ENCODE peak calls at places on chromosomes 4 and X, in five cellular contexts. X is neural progenitor cell, Q is GM23248, S is HepG2, G is H9. V is an unnamed sample.
A peak's percentile ranks its signal among the peaks of the same experiment; 100 is the strongest.

GRCh38 chrX:113512700-113513395 is 672.2 kb upstream of the AMOT start:
- DNase-seq in S (no peak), G (no peak), X (no peak), Q (peak; percentile 61), V (no peak)

GRCh38 chrX:43717161-43717560 is 61.1 kb downstream of the MAOA start:
- DNase-seq in S (no peak), X (no peak), Q (no peak), G (no peak), V (no peak)

GRCh38 chr4:6125103-6125651 is 75.2 kb downstream of the JAKMIP1 start:
- DNase-seq in S (no peak), G (peak; percentile 22), Q (no peak), X (no peak), V (no peak)

GRCh38 chrX:11423362-11423818 is 130.2 kb downstream of the AMELX start:
- DNase-seq in X (no peak), G (no peak), S (no peak), Q (peak; percentile 64), V (no peak)

GRCh38 chr4:161101881-161102280 is 1061.9 kb downstream of the FSTL5 start:
- DNase-seq in Q (no peak), X (no peak), S (no peak), G (no peak), V (no peak)

GRCh38 chrX:40878821-40879571 is 143.7 kb upstream of the MED14 start:
- DNase-seq in X (peak; percentile 13), G (peak; percentile 58), S (no peak), Q (peak; percentile 13), V (no peak)

GRCh38 chr4:4837921-4838601 is 21.4 kb upstream of the MSX1 start:
- DNase-seq in X (peak; percentile 69), Q (peak; percentile 27), S (no peak), G (peak; percentile 29), V (no peak)

GRCh38 chrX:48956728-48957414 is 536 bp downstream of the OTUD5 start:
- DNase-seq in S (no peak), Q (peak; percentile 48), G (no peak), X (peak; percentile 33), V (peak; percentile 25)

GRCh38 chr4:124997124-124997523 is 284.6 kb upstream of the ANKRD50 start:
- DNase-seq in S (no peak), G (no peak), X (no peak), Q (no peak), V (no peak)

GRCh38 chr4:54065282-54066087 is 1.1 kb upstream of the CHIC2 start:
- DNase-seq in Q (peak; percentile 71), S (no peak), X (no peak), G (no peak), V (no peak)
- H3K9ac ChIP-seq in Q (peak overlapping the region; percentile 100), S (peak overlapping the region; percentile 73), X (no peak overlapping the region), G (no peak overlapping the region), V (peak overlapping the region; percentile 97)

GRCh38 chr4:139552506-139552905 is 3.5 kb downstream of the SETD7 start:
- DNase-seq in S (no peak), X (no peak), Q (peak; percentile 85), G (no peak), V (no peak)

GRCh38 chr4:139552908-139553307 is 3.1 kb downstream of the SETD7 start:
- DNase-seq in X (no peak), S (no peak), Q (no peak), G (no peak), V (no peak)

GRCh38 chr4:139555073-139555704 is 830 bp downstream of the SETD7 start:
- DNase-seq in S (no peak), G (peak; percentile 69), Q (peak; percentile 96), X (peak; percentile 80), V (peak; percentile 90)

GRCh38 chr4:139554726-139555072 is 1.3 kb downstream of the SETD7 start:
- DNase-seq in G (no peak), S (no peak), Q (no peak), X (no peak), V (no peak)

GRCh38 chr4:139553751-139554670 is 2.0 kb downstream of the SETD7 start:
- DNase-seq in G (no peak), S (no peak), Q (peak; percentile 20), X (no peak), V (no peak)
- H3K9ac ChIP-seq in G (no peak overlapping the region), S (no peak overlapping the region), Q (peak overlapping the region; percentile 94), X (no peak overlapping the region), V (peak overlapping the region; percentile 94)

DNA sequence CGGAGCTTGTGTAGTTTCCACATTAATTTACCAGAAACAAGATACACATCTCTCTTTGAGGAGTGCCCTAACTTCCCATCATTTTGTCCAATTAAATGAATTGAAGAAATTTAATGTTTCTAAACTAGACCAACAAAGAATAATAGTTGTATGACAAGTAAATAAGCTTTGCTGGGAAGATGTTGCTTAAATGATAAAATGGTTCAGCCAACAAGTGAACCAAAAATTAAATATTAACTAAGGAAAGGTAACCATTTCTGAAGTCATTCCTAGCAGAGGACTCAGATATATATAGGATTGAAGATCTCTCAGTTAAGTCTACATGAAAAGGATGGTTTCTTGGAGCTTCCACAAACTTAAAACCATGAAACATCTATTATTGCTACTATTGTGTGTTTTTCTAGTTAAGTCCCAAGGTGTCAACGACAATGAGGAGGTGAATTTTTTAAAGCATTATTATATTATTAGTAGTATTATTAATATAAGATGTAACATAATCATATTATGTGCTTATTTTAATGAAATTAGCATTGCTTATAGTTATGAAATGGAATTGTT is at the start of gene FGB:
- DNase-seq in X (no peak), Q (no peak), S (no peak), G (no peak), V (no peak)
- H3K9ac ChIP-seq in X (no peak within 1 kb of the TSS), Q (no peak within 1 kb of the TSS), S (no peak within 1 kb of the TSS), G (no peak within 1 kb of the TSS), V (no peak within 1 kb of the TSS)

GRCh38 chr4:78613522-78614311 is 62.1 kb downstream of the ANXA3 start:
- DNase-seq in X (no peak), Q (no peak), G (no peak), S (no peak), V (peak; percentile 48)
- H3K9ac ChIP-seq in X (no peak overlapping the region), Q (no peak overlapping the region), G (no peak overlapping the region), S (no peak overlapping the region), V (peak overlapping the region; percentile 27)

GRCh38 chr4:3007724-3008123 is 44.4 kb downstream of the GRK4 start:
- DNase-seq in S (no peak), X (no peak), Q (no peak), G (no peak), V (no peak)
- H3K9ac ChIP-seq in S (no peak overlapping the region), X (no peak overlapping the region), Q (no peak overlapping the region), G (no peak overlapping the region), V (no peak overlapping the region)

GRCh38 chr4:79652232-79652631 is 244.2 kb upstream of the GK2 start:
- DNase-seq in G (no peak), S (peak; percentile 58), Q (peak; percentile 37), X (no peak), V (no peak)
- H3K9ac ChIP-seq in G (no peak overlapping the region), S (no peak overlapping the region), Q (no peak overlapping the region), X (no peak overlapping the region), V (no peak overlapping the region)

GRCh38 chr4:53616219-53616618 is 24.9 kb upstream of the LNX1 start:
- DNase-seq in X (no peak), Q (no peak), S (no peak), G (no peak), V (no peak)

GRCh38 chr4:53613428-53613827 is 22.1 kb upstream of the LNX1 start:
- DNase-seq in G (no peak), X (no peak), Q (no peak), S (no peak), V (no peak)

GRCh38 chr4:53617101-53617680 is 25.9 kb upstream of the LNX1 start:
- DNase-seq in X (no peak), Q (no peak), S (no peak), G (no peak), V (no peak)

GRCh38 chr4:53618321-53618720 is 27.0 kb upstream of the LNX1 start:
- DNase-seq in Q (no peak), G (no peak), S (no peak), X (no peak), V (no peak)

GRCh38 chr4:53614616-53615015 is 23.3 kb upstream of the LNX1 start:
- DNase-seq in Q (peak; percentile 7), S (no peak), X (peak; percentile 25), G (peak; percentile 54), V (no peak)
- H3K9ac ChIP-seq in Q (no peak overlapping the region), S (no peak overlapping the region), X (no peak overlapping the region), G (no peak overlapping the region), V (no peak overlapping the region)

V was measured in DND-41.